ENCODE peak calls at places on chromosomes 13 and 19, in five cellular contexts. Y is epithelial cell of esophagus, S is uterus, A is BJ, N is body of pancreas. W is an unnamed sample.

GRCh38 chr13:114185182-114185971 is 6.3 kb downstream of the CFAP97D2 start:
- DNase-seq in Y (no peak), S (no peak), A (no peak), N (no peak), W (no peak)

GRCh38 chr13:100789025-100789424 is 114.4 kb upstream of the TMTC4 start:
- DNase-seq in S (no peak), N (no peak), A (no peak), Y (no peak), W (no peak)

GRCh38 chr19:23978068-23978467 is 63.4 kb downstream of the ZNF726 start:
- DNase-seq in A (no peak), Y (no peak), S (no peak), N (no peak), W (no peak)

GRCh38 chr19:7833225-7834156 is 3.5 kb downstream of the EVI5L start:
- DNase-seq in N (peak; percentile 60), S (no peak), A (no peak), Y (peak; percentile 93), W (peak; percentile 47)

GRCh38 chr19:49490287-49491029 is 3.0 kb downstream of the RPL13A start:
- DNase-seq in S (no peak), Y (no peak), N (no peak), A (no peak), W (no peak)

GRCh38 chr19:53868091-53868891 is 608 bp downstream of the MYADM start:
- DNase-seq in A (no peak), S (peak; percentile 61), Y (peak; percentile 36), N (peak; percentile 44), W (no peak)

GRCh38 chr13:89375839-89376238 is 1704.7 kb downstream of the SLITRK5 start:
- DNase-seq in N (no peak), Y (peak; percentile 57), A (no peak), S (no peak), W (no peak)

GRCh38 chr13:81726037-81726726 is 1385.3 kb upstream of the SPRY2 start:
- DNase-seq in S (no peak), A (no peak), Y (peak; percentile 93), N (no peak), W (no peak)

GRCh38 chr19:49441210-49441959 is at the start of gene SLC17A7:
- DNase-seq in Y (no peak), A (no peak), N (no peak), S (peak; percentile 72), W (peak; percentile 67)

GRCh38 chr13:99310382-99311031 is 3.3 kb upstream of the GPR183 start:
- DNase-seq in Y (no peak), S (no peak), N (no peak), A (peak; percentile 85), W (no peak)

GRCh38 chr19:29687244-29687896 is 22.1 kb downstream of the PLEKHF1 start:
- DNase-seq in N (no peak), Y (peak; percentile 73), A (peak; percentile 90), S (peak; percentile 82), W (no peak)

GRCh38 chr13:34201050-34201913 is 383.3 kb downstream of the RFC3 start:
- DNase-seq in A (peak; percentile 77), Y (peak; percentile 17), N (no peak), S (no peak), W (no peak)

GRCh38 chr13:97119899-97120745 is 102.0 kb upstream of the MBNL2 start:
- DNase-seq in N (no peak), Y (peak; percentile 77), A (no peak), S (no peak), W (no peak)

GRCh38 chr13:99392126-99392805 is 85.1 kb upstream of the GPR183 start:
- DNase-seq in S (no peak), N (no peak), A (no peak), Y (no peak), W (no peak)

GRCh38 chr13:90084684-90085290 is 1262.7 kb upstream of the MIR17HG start:
- DNase-seq in S (no peak), Y (peak; percentile 5), N (no peak), A (peak; percentile 9), W (no peak)

GRCh38 chr19:53492153-53492552 is 24.6 kb downstream of the ZNF813 start:
- DNase-seq in A (no peak), Y (no peak), S (no peak), N (no peak), W (no peak)

GRCh38 chr13:34294483-34295129 is 476.7 kb downstream of the RFC3 start:
- DNase-seq in Y (peak; percentile 37), A (no peak), N (no peak), S (no peak), W (no peak)

GRCh38 chr13:19766637-19767036 is 16.1 kb downstream of the PSPC1 start:
- DNase-seq in A (no peak), S (no peak), N (no peak), Y (no peak), W (no peak)

GRCh38 chr19:4732680-4733114 is 9.1 kb upstream of the DPP9 start:
- DNase-seq in Y (peak; percentile 73), N (peak; percentile 41), S (peak; percentile 59), A (no peak), W (no peak)

GRCh38 chr13:100394005-100394695 is 194.4 kb downstream of the GGACT start:
- DNase-seq in S (peak; percentile 37), Y (no peak), A (peak; percentile 83), N (no peak), W (no peak)

GRCh38 chr19:16449330-16449961 is 22.3 kb downstream of the EPS15L1 start:
- DNase-seq in Y (no peak), A (no peak), N (no peak), S (no peak), W (no peak)

GRCh38 chr13:113064534-113065405 is 40.8 kb upstream of the F7 start:
- DNase-seq in Y (no peak), S (no peak), A (no peak), N (no peak), W (no peak)

GRCh38 chr13:94947965-94948371 is 235.6 kb upstream of the SOX21 start:
- DNase-seq in A (no peak), S (no peak), Y (no peak), N (no peak), W (no peak)

GRCh38 chr13:111662451-111662850 is 342.0 kb downstream of the TEX29 start:
- DNase-seq in S (peak; percentile 19), N (no peak), Y (no peak), A (no peak), W (no peak)

GRCh38 chr19:43552198-43552450 is 19.1 kb downstream of the ZNF575 start:
- DNase-seq in N (no peak), Y (no peak), A (no peak), S (no peak), W (no peak)

GRCh38 chr13:41678842-41679241 is 221.5 kb downstream of the RGCC start:
- DNase-seq in A (no peak), S (no peak), N (no peak), Y (no peak), W (no peak)

GRCh38 chr13:40306817-40307216 is 359.6 kb downstream of the FOXO1 start:
- DNase-seq in S (no peak), N (no peak), A (no peak), Y (peak; percentile 43), W (no peak)

GRCh38 chr13:99270503-99270902 is 12.3 kb upstream of the GPR18 start:
- DNase-seq in S (no peak), Y (no peak), A (no peak), N (no peak), W (no peak)

GRCh38 chr19:38024991-38025716 is 118.1 kb downstream of the SIPA1L3 start:
- DNase-seq in S (no peak), Y (no peak), N (no peak), A (no peak), W (no peak)

GRCh38 chr19:14105680-14106079 is 11.9 kb downstream of the PRKACA start:
- DNase-seq in Y (no peak), S (no peak), A (no peak), N (no peak), W (no peak)

GRCh38 chr19:14106840-14107239 is 10.7 kb downstream of the PRKACA start:
- DNase-seq in Y (no peak), A (no peak), S (no peak), N (no peak), W (no peak)

GRCh38 chr19:14110650-14111049 is 6.9 kb downstream of the PRKACA start:
- DNase-seq in N (no peak), S (no peak), A (no peak), Y (no peak), W (no peak)

GRCh38 chr19:14111486-14111885 is 6.1 kb downstream of the PRKACA start:
- DNase-seq in S (no peak), Y (no peak), N (no peak), A (no peak), W (no peak)

GRCh38 chr19:14107581-14108461 is 9.7 kb downstream of the PRKACA start:
- DNase-seq in Y (no peak), A (no peak), S (no peak), N (no peak), W (no peak)
- H3K4me3 ChIP-seq in Y (no peak overlapping the region), A (no peak overlapping the region), S (no peak overlapping the region), N (no peak overlapping the region), W (no peak overlapping the region)

GRCh38 chr19:11173516-11174155 is 18.1 kb upstream of the SPC24 start:
- DNase-seq in A (no peak), S (no peak), N (no peak), Y (no peak), W (no peak)
- H3K4me3 ChIP-seq in A (no peak overlapping the region), S (no peak overlapping the region), N (no peak overlapping the region), Y (no peak overlapping the region), W (no peak overlapping the region)

GRCh38 chr19:39500543-39500942 is 1.8 kb downstream of the DLL3 start:
- DNase-seq in N (no peak), A (no peak), S (no peak), Y (no peak), W (no peak)

GRCh38 chr19:39499082-39499642 is 415 bp downstream of the DLL3 start:
- DNase-seq in Y (peak; percentile 37), S (no peak), N (no peak), A (no peak), W (no peak)

GRCh38 chr19:39497850-39498261 is 891 bp upstream of the DLL3 start:
- DNase-seq in A (no peak), N (no peak), Y (peak; percentile 30), S (no peak), W (no peak)

GRCh38 chr19:39499932-39500331 is 1.2 kb downstream of the DLL3 start:
- DNase-seq in A (no peak), N (no peak), S (no peak), Y (no peak), W (no peak)

DNA sequence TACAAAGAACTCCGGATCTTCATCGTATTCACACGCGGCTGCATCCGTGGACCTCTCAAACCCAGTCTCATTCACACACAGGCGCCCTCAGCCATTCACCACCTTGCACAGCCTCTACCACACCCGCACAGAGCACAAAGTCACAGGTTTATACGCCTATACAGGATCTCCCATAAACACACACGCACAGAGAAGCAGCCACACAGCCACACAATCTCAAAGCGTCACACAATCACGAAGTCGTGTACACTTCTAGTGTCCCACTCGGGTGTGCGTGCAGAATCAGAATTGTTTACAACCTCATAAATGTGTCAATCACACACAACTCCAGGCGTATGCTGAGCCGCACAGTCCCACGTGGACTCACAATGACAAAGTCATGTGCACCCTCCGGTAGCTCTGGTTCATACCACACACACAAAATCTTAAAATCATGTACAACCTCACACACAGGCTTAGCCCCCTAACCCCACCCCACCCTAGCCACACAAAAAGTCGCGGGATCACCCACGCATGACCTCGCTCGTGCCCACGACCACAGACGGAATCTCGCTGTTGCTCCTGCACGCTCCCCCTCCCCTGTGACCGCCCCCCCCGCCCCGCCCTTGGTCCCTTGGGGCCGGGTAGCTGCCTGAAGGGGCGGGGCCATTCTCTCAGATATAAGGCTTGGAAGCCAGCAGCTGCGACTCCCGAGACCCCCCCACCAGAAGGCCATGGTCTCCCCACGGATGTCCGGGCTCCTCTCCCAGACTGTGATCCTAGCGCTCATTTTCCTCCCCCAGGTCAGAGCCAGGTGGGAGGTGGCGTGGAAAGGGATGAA is at the start of gene DLL3:
- DNase-seq in S (no peak), N (no peak), A (no peak), Y (peak; percentile 23), W (no peak)
- H3K4me3 ChIP-seq in S (no peak within 1 kb of the TSS), N (no peak within 1 kb of the TSS), A (no peak within 1 kb of the TSS), Y (no peak within 1 kb of the TSS), W (no peak within 1 kb of the TSS)

GRCh38 chr19:42250666-42251531 is 4.0 kb downstream of the ERF start:
- DNase-seq in A (no peak), Y (peak; percentile 39), S (peak; percentile 47), N (no peak), W (no peak)
- H3K4me3 ChIP-seq in A (peak overlapping the region; percentile 4), Y (peak overlapping the region; percentile 68), S (no peak overlapping the region), N (no peak overlapping the region), W (peak overlapping the region; percentile 16)